ENCODE peak calls at places on chromosomes 3 and 15, in four cellular contexts. Y is cardiac fibroblast; X is CD8-positive, alpha-beta memory T cell; F is neuronal stem cell. M is an unnamed sample.

GRCh38 chr3:175916151-175916946 is 1057.2 kb downstream of the NAALADL2 start:
- DNase-seq in F (no peak), Y (no peak), X (no peak), M (no peak)

GRCh38 chr3:13487403-13487802 is 7.3 kb downstream of the HDAC11 start:
- DNase-seq in X (no peak), Y (no peak), F (no peak), M (no peak)

GRCh38 chr15:85318048-85318731 is 62.2 kb upstream of the AKAP13 start:
- DNase-seq in X (peak; percentile 12), Y (peak; percentile 80), F (no peak), M (no peak)

GRCh38 chr3:11568503-11569155 is 75.1 kb downstream of the VGLL4 start:
- DNase-seq in X (no peak), Y (peak; percentile 91), F (no peak), M (no peak)

GRCh38 chr3:172524611-172525010 is 1.4 kb upstream of the TNFSF10 start:
- DNase-seq in X (no peak), Y (no peak), F (no peak), M (no peak)

GRCh38 chr15:100242989-100243388 is 98.8 kb downstream of the ADAMTS17 start:
- DNase-seq in X (no peak), F (no peak), Y (no peak), M (no peak)

GRCh38 chr3:148332509-148332908 is 365.2 kb upstream of the AGTR1 start:
- DNase-seq in X (no peak), Y (no peak), F (no peak), M (no peak)

GRCh38 chr3:13782501-13782900 is 97.4 kb downstream of the WNT7A start:
- DNase-seq in Y (no peak), F (no peak), X (no peak), M (no peak)

GRCh38 chr15:74400915-74401757 is 32.6 kb downstream of the SEMA7A start:
- DNase-seq in X (no peak), F (no peak), Y (no peak), M (peak; percentile 77)

GRCh38 chr15:77905301-77905920 is 172.1 kb downstream of the TBC1D2B start:
- DNase-seq in Y (no peak), X (no peak), F (no peak), M (no peak)

GRCh38 chr3:119637679-119638525 is 22.5 kb downstream of the POPDC2 start:
- DNase-seq in Y (peak; percentile 85), X (no peak), F (no peak), M (no peak)

GRCh38 chr3:131326307-131326706 is 55.3 kb upstream of the NUDT16 start:
- DNase-seq in X (no peak), Y (peak; percentile 8), F (no peak), M (no peak)

GRCh38 chr3:132317229-132317948 is at the start of gene ACP3:
- DNase-seq in F (no peak), Y (peak; percentile 97), X (no peak), M (peak; percentile 49)

GRCh38 chr15:87167055-87167454 is 1087.4 kb downstream of the AGBL1 start:
- DNase-seq in X (no peak), F (no peak), Y (no peak), M (no peak)

GRCh38 chr3:103385991-103386390 is 951.2 kb downstream of the ZPLD1 start:
- DNase-seq in F (peak; percentile 3), X (no peak), Y (no peak), M (no peak)

GRCh38 chr3:15500107-15500724 is 21.3 kb downstream of the COLQ start:
- DNase-seq in X (no peak), F (no peak), Y (no peak), M (no peak)

GRCh38 chr15:49815937-49816336 is 195.1 kb downstream of the DTWD1 start:
- DNase-seq in F (no peak), X (no peak), Y (peak; percentile 72), M (peak; percentile 29)

GRCh38 chr15:53251523-53251922 is 461.4 kb upstream of the ONECUT1 start:
- DNase-seq in F (no peak), Y (no peak), X (no peak), M (no peak)

GRCh38 chr3:71130516-71131384 is 452.8 kb downstream of the FOXP1 start:
- DNase-seq in Y (peak; percentile 88), F (no peak), X (peak; percentile 74), M (peak; percentile 77)

GRCh38 chr15:59553879-59554735 is 57.5 kb upstream of the GCNT3 start:
- DNase-seq in X (no peak), Y (peak; percentile 74), F (no peak), M (no peak)

GRCh38 chr15:77180757-77181156 is 109.8 kb upstream of the TSPAN3 start:
- DNase-seq in X (no peak), F (no peak), Y (peak; percentile 73), M (no peak)

GRCh38 chr3:185645596-185646381 is 59.7 kb downstream of the SENP2 start:
- DNase-seq in X (no peak), F (no peak), Y (no peak), M (no peak)
- H3K4me3 ChIP-seq in X (no peak overlapping the region), F (no peak overlapping the region), Y (no peak overlapping the region), M (no peak overlapping the region)

GRCh38 chr3:30604566-30604965 is 1.8 kb upstream of the TGFBR2 start:
- DNase-seq in Y (no peak), F (no peak), X (no peak), M (no peak)
- H3K4me3 ChIP-seq in Y (no peak overlapping the region), F (no peak overlapping the region), X (peak overlapping the region; percentile 26), M (peak overlapping the region; percentile 43)

DNA sequence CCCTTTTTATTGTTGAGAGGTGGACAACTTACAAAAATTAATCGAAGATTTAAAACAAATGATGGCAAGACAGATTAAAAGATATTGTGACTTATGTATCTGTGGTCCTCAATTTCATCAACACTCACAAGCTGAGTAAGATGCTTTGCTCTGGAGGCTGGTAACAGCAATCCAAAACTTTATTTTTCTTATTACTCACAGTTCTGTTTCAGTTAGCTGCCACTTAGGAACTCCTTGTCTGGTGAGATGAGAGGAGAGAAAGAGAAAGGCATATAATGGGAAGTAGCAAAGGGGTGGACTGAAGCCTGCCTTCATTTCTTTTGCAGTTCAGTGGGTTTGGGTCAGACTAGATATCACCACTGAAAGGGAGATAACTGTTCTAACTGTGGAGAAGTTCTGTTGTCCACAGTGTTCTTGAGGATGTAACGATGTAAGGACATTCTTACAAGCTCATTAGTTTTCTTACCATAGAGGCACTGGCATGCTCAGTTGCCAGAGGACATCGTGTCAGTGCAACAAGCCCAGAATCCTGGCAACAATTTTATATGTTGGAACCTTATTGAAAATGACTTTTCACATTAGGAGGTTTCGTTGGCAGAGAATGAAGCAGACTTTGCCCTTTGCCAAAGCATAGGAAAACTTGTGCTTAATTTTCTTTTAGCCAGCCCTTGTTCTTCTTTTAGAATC is 93.6 kb downstream of the PLCL2 start:
- DNase-seq in F (no peak), Y (no peak), X (no peak), M (no peak)
- H3K4me3 ChIP-seq in F (no peak overlapping the region), Y (no peak overlapping the region), X (no peak overlapping the region), M (no peak overlapping the region)

GRCh38 chr3:152206243-152206642 is 62.5 kb upstream of the MBNL1 start:
- DNase-seq in Y (no peak), X (no peak), F (no peak), M (no peak)

GRCh38 chr3:152204218-152204617 is 64.5 kb upstream of the MBNL1 start:
- DNase-seq in Y (no peak), F (no peak), X (no peak), M (no peak)

GRCh38 chr3:152202976-152203626 is 65.6 kb upstream of the MBNL1 start:
- DNase-seq in Y (peak; percentile 25), F (no peak), X (no peak), M (no peak)

GRCh38 chr3:152205097-152205593 is 63.6 kb upstream of the MBNL1 start:
- DNase-seq in X (no peak), Y (no peak), F (no peak), M (no peak)

GRCh38 chr3:152203677-152204076 is 65.1 kb upstream of the MBNL1 start:
- DNase-seq in X (no peak), F (no peak), Y (peak; percentile 48), M (no peak)
- H3K4me3 ChIP-seq in X (peak overlapping the region; percentile 33), F (no peak overlapping the region), Y (no peak overlapping the region), M (no peak overlapping the region)

GRCh38 chr15:35698978-35699377 is 153.0 kb upstream of the DPH6 start:
- DNase-seq in X (no peak), Y (no peak), F (no peak), M (no peak)
- H3K4me3 ChIP-seq in X (no peak overlapping the region), Y (no peak overlapping the region), F (no peak overlapping the region), M (no peak overlapping the region)

DNA sequence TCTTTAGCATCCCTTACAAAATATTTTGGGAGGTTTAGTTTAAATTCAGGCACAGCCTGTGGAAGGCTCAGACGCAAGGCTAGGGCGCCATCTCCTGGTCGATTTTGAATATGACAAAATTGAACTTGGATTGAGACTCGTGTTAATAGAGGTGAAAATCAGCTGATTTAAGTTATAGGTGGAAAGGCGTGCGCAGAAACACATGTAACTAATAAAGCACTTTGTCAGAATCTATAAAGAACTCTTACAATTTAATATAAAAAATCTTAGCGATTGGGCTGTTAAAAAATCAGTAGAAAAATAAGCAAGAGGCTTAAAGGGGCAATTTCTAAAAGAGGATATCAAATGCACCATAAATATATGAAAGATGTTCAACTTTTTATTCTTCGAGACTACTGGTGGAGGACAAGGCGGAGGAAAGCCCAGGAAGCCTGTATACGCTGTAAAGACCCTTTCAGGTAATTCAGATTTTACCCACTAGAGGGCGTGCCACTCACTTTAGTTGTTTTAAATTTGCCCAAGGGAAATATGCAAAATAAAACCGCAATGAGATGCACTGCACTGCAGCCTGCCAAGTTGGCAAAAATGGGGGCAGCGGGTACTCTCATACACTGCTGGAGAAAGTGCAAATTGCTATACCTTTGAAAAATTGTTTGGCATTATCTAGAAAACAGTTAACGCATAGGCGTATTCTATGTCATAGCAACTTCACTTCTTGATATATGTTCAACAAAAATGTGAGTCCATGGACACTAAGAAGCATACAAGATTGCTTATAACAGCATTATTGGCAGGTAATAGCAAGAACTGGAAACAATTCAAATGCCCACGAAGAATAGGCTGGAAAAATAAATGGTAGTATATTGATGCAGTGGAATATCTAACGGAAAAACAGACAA is 64.7 kb downstream of the SLC30A4 start:
- DNase-seq in F (peak; percentile 84), Y (peak; percentile 84), X (peak; percentile 75), M (peak; percentile 88)
- H3K4me3 ChIP-seq in F (peak overlapping the region; percentile 4), Y (peak overlapping the region; percentile 25), X (peak overlapping the region; percentile 70), M (peak overlapping the region; percentile 56)

GRCh38 chr3:109337393-109337792 is at the start of gene DPPA4:
- DNase-seq in X (no peak), Y (no peak), F (no peak), M (no peak)
- H3K4me3 ChIP-seq in X (peak within 1 kb of the TSS; percentile 28), Y (peak within 1 kb of the TSS; percentile 11), F (peak within 1 kb of the TSS; percentile 49), M (no peak within 1 kb of the TSS)

GRCh38 chr15:26892119-26892518 is 25.3 kb downstream of the GABRA5 start:
- DNase-seq in F (no peak), X (no peak), Y (no peak), M (no peak)
- H3K4me3 ChIP-seq in F (no peak overlapping the region), X (no peak overlapping the region), Y (no peak overlapping the region), M (no peak overlapping the region)

GRCh38 chr15:56732135-56732880 is 1.0 kb downstream of the ZNF280D start:
- DNase-seq in X (no peak), Y (peak; percentile 66), F (peak; percentile 20), M (peak; percentile 77)
- H3K4me3 ChIP-seq in X (peak overlapping the region; percentile 81), Y (peak overlapping the region; percentile 57), F (no peak overlapping the region), M (peak overlapping the region; percentile 83)

M was measured in Jurkat, Clone E6-1.